ENCODE peak calls at places on chromosomes 4 and X, in six cellular contexts. P is AG09319, G is mammary epithelial cell, V is A549, R is neural progenitor cell, J is right atrium auricular region. D is an unnamed sample.

GRCh38 chr4:1532549-1533395 is 126.5 kb upstream of the NKX1-1 start:
- DNase-seq in P (no peak), G (no peak), V (no peak), R (no peak), J (no peak), D (no peak)

GRCh38 chr4:128130621-128131020 is 69.5 kb downstream of the LARP1B start:
- DNase-seq in P (no peak), G (peak), V (no peak), R (no peak), J (no peak), D (no peak)

GRCh38 chr4:42083816-42084215 is 68.6 kb downstream of the BEND4 start:
- DNase-seq in P (no peak), G (no peak), V (no peak), R (no peak), J (no peak), D (no peak)

GRCh38 chr4:123545569-123546122 is 149.1 kb downstream of the SPRY1 start:
- DNase-seq in P (no peak), G (no peak), V (no peak), R (no peak), J (no peak), D (no peak)

GRCh38 chrX:134006484-134007161 is 21.2 kb upstream of the GPC3 start:
- DNase-seq in P (no peak), G (no peak), V (no peak), R (no peak), J (no peak), D (no peak)

GRCh38 chr4:41573458-41574129 is 35.6 kb downstream of the LIMCH1 start:
- DNase-seq in P (no peak), G (no peak), V (no peak), R (no peak), J (no peak), D (no peak)

GRCh38 chr4:120071192-120071795 is 4.6 kb upstream of the MAD2L1 start:
- DNase-seq in P (peak), G (peak), V (peak), R (peak), J (no peak), D (peak)

GRCh38 chr4:10034136-10034535 is 12.8 kb upstream of the SLC2A9 start:
- DNase-seq in P (no peak), G (no peak), V (no peak), R (no peak), J (no peak), D (no peak)

GRCh38 chr4:153595894-153596601 is 88.0 kb upstream of the TLR2 start:
- DNase-seq in P (no peak), G (peak), V (no peak), R (no peak), J (no peak), D (no peak)

GRCh38 chrX:46208225-46208854 is 336.9 kb downstream of the ZNF674 start:
- DNase-seq in P (no peak), G (peak), V (no peak), R (no peak), J (no peak), D (peak)

GRCh38 chrX:71619193-71619592 is 882 bp upstream of the CXCR3 start:
- DNase-seq in P (no peak), G (no peak), V (no peak), R (no peak), J (no peak), D (no peak)

GRCh38 chrX:139560221-139560620 is 29.7 kb downstream of the F9 start:
- DNase-seq in P (no peak), G (no peak), V (no peak), R (no peak), J (no peak), D (no peak)

GRCh38 chr4:77762531-77762930 is 56.6 kb downstream of the CNOT6L start:
- DNase-seq in P (no peak), G (no peak), V (no peak), R (no peak), J (no peak), D (no peak)

GRCh38 chr4:137693641-137694040 is 161.3 kb upstream of the PCDH18 start:
- DNase-seq in P (no peak), G (no peak), V (no peak), R (no peak), J (no peak), D (no peak)

GRCh38 chrX:131199086-131199485 is 90.0 kb downstream of the IGSF1 start:
- DNase-seq in P (no peak), G (no peak), V (no peak), R (no peak), J (no peak), D (no peak)

GRCh38 chr4:122450847-122451246 is 5.7 kb downstream of the IL2 start:
- DNase-seq in P (no peak), G (peak), V (peak), R (peak), J (no peak), D (peak)

GRCh38 chr4:177032341-177032740 is 239.6 kb upstream of the VEGFC start:
- DNase-seq in P (no peak), G (no peak), V (no peak), R (no peak), J (no peak), D (no peak)

GRCh38 chr4:52069566-52069965 is 18.5 kb downstream of the SPATA18 start:
- DNase-seq in P (no peak), G (no peak), V (no peak), R (no peak), J (no peak), D (no peak)

GRCh38 chr4:24625091-24625490 is 40.7 kb upstream of the DHX15 start:
- DNase-seq in P (no peak), G (peak), V (no peak), R (no peak), J (no peak), D (no peak)

GRCh38 chr4:149845643-149846208 is 30.1 kb upstream of the IQCM start:
- DNase-seq in P (no peak), G (no peak), V (no peak), R (no peak), J (no peak), D (no peak)

GRCh38 chrX:125005863-125006262 is 313.8 kb upstream of the TEX13C start:
- DNase-seq in P (no peak), G (no peak), V (no peak), R (no peak), J (no peak), D (no peak)

GRCh38 chrX:10106801-10107200 is 50.0 kb upstream of the CLCN4 start:
- DNase-seq in P (no peak), G (no peak), V (no peak), R (no peak), J (no peak), D (no peak)

GRCh38 chr4:143514432-143514831 is 930 bp downstream of the SMARCA5 start:
- DNase-seq in P (no peak), G (peak), V (peak), R (peak), J (no peak), D (peak)

GRCh38 chr4:159305129-159305528 is 202.2 kb downstream of the RAPGEF2 start:
- DNase-seq in P (no peak), G (no peak), V (no peak), R (no peak), J (no peak), D (no peak)

GRCh38 chr4:133719098-133719497 is 482.5 kb downstream of the PABPC4L start:
- DNase-seq in P (no peak), G (no peak), V (no peak), R (no peak), J (no peak), D (no peak)

GRCh38 chr4:87632469-87632868 is 17.6 kb upstream of the DMP1 start:
- DNase-seq in P (no peak), G (no peak), V (no peak), R (no peak), J (no peak), D (no peak)

GRCh38 chr4:52950226-52950625 is 88.1 kb downstream of the RASL11B start:
- DNase-seq in P (no peak), G (peak), V (no peak), R (no peak), J (no peak), D (no peak)

GRCh38 chr4:47528651-47529050 is 43.6 kb downstream of the ATP10D start:
- DNase-seq in P (no peak), G (peak), V (no peak), R (no peak), J (no peak), D (peak)

GRCh38 chr4:16225139-16225538 is 1.1 kb downstream of the TAPT1 start:
- DNase-seq in P (no peak), G (no peak), V (peak), R (no peak), J (no peak), D (peak)

GRCh38 chr4:17535906-17536305 is 20.9 kb downstream of the CLRN2 start:
- DNase-seq in P (no peak), G (no peak), V (peak), R (no peak), J (no peak), D (no peak)

GRCh38 chr4:94929696-94930095 is 171.9 kb downstream of the BMPR1B start:
- DNase-seq in P (no peak), G (no peak), V (no peak), R (no peak), J (no peak), D (no peak)

GRCh38 chr4:111562811-111563210 is 582.4 kb upstream of the FAM241A start:
- DNase-seq in P (no peak), G (peak), V (no peak), R (no peak), J (no peak), D (peak)

GRCh38 chrX:10010686-10011085 is 43.5 kb downstream of the CLDN34 start:
- DNase-seq in P (no peak), G (peak), V (peak), R (peak), J (no peak), D (peak)

GRCh38 chrX:110944793-110945466 is 149.3 kb upstream of the CHRDL1 start:
- DNase-seq in P (no peak), G (peak), V (no peak), R (peak), J (no peak), D (no peak)

GRCh38 chrX:19225906-19226305 is 103.6 kb upstream of the ADGRG2 start:
- DNase-seq in P (no peak), G (no peak), V (peak), R (peak), J (no peak), D (no peak)

GRCh38 chr4:86498560-86499166 is 95.5 kb upstream of the PTPN13 start:
- DNase-seq in P (peak), G (peak), V (peak), R (peak), J (no peak), D (peak)

GRCh38 chr4:76035799-76036389 is at the start of gene CXCL11:
- DNase-seq in P (no peak), G (peak), V (no peak), R (no peak), J (no peak), D (no peak)

GRCh38 chr4:139299536-139299935 is 1.8 kb upstream of the NAA15 start:
- DNase-seq in P (no peak), G (peak), V (no peak), R (no peak), J (no peak), D (peak)

GRCh38 chr4:139297001-139297410 is 4.3 kb upstream of the NAA15 start:
- DNase-seq in P (no peak), G (peak), V (no peak), R (no peak), J (no peak), D (peak)

GRCh38 chr4:139301143-139301820 is at the start of gene NAA15:
- DNase-seq in P (peak), G (peak), V (peak), R (peak), J (peak), D (peak)

GRCh38 chr4:139300431-139301142 is 718 bp upstream of the NAA15 start:
- DNase-seq in P (no peak), G (peak), V (peak), R (peak), J (no peak), D (peak)

GRCh38 chr4:139295317-139296299 is 5.7 kb upstream of the NAA15 start:
- DNase-seq in P (peak), G (peak), V (peak), R (peak), J (peak), D (peak)
- TF ChIP-seq CTCF in P (peak), G (peak), V (peak), R (peak), J (peak), D (peak)

GRCh38 chrX:109049903-109050302 is 313.5 kb upstream of the IRS4 start:
- DNase-seq in P (no peak), G (no peak), V (no peak), R (peak), J (no peak), D (no peak)
- TF ChIP-seq CTCF in P (no peak), G (peak), V (no peak), R (peak), J (no peak), D (no peak)

GRCh38 chrX:97311066-97311778 is 427.5 kb downstream of the RPA4 start:
- DNase-seq in P (no peak), G (no peak), V (no peak), R (no peak), J (no peak), D (no peak)

GRCh38 chrX:97310373-97310772 is 426.7 kb downstream of the RPA4 start:
- DNase-seq in P (no peak), G (peak), V (peak), R (peak), J (no peak), D (no peak)

GRCh38 chrX:97320305-97320704 is 436.6 kb downstream of the RPA4 start:
- DNase-seq in P (no peak), G (no peak), V (no peak), R (no peak), J (no peak), D (no peak)

GRCh38 chrX:97314348-97314747 is 430.6 kb downstream of the RPA4 start:
- DNase-seq in P (no peak), G (no peak), V (no peak), R (no peak), J (no peak), D (no peak)

DNA sequence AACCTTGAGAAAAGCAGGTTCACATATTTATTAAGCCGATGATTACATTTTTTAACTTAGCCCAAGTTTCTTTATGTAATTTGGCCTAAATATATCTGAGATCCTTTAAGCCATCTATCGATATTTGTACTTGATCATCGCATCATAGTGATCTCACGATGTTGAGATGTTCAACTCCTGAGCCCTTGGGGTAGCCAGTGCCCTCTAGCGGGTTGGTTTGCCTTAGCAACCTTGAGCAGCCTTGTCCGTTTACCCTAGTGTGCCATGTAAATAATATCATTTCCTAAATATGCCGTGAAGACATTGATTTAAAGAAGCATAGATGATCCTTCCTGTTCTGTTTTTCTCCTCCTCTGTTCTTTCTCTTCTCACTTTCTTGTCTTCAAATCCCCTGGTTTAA is 432.2 kb downstream of the RPA4 start:
- DNase-seq in P (no peak), G (no peak), V (peak), R (no peak), J (no peak), D (no peak)
- TF ChIP-seq CTCF in P (no peak), G (peak), V (peak), R (peak), J (no peak), D (no peak)

GRCh38 chr4:55385201-55385649 is 10.5 kb upstream of the TMEM165 start:
- DNase-seq in P (no peak), G (no peak), V (no peak), R (no peak), J (no peak), D (no peak)
- TF ChIP-seq CTCF in P (no peak), G (no peak), V (no peak), R (no peak), J (no peak), D (no peak)

D was measured in HFFc6.